ENCODE peak calls at places on chromosome 2, in eight cellular contexts. C is pancreas, A is body of pancreas, K is neural progenitor cell, T is ovary, J is astrocyte, X is tibial nerve, P is HCT116. N is an unnamed sample.

GRCh38 chr2:203706403-203706802 is at the start of gene CD28:
- DNase-seq in A (no peak), T (no peak), P (no peak), C (no peak), J (no peak), X (no peak), K (no peak), N (no peak)

GRCh38 chr2:132557694-132558093 is 112.3 kb downstream of the LYPD1 start:
- DNase-seq in X (no peak), J (no peak), K (no peak), C (no peak), A (no peak), T (no peak), P (no peak), N (no peak)

GRCh38 chr2:154338359-154338967 is 360.0 kb upstream of the KCNJ3 start:
- DNase-seq in K (peak; percentile 8), T (no peak), C (no peak), P (no peak), J (no peak), X (no peak), A (no peak), N (no peak)

GRCh38 chr2:162111958-162112850 is 38.2 kb upstream of the DPP4 start:
- DNase-seq in K (no peak), T (no peak), A (no peak), C (no peak), X (no peak), P (no peak), J (no peak), N (no peak)

GRCh38 chr2:42139141-42139540 is 30.0 kb upstream of the EML4 start:
- DNase-seq in C (no peak), X (no peak), J (peak; percentile 54), T (no peak), P (no peak), K (no peak), A (no peak), N (no peak)

GRCh38 chr2:159497857-159498256 is 118.5 kb downstream of the BAZ2B start:
- DNase-seq in A (no peak), C (no peak), T (no peak), J (no peak), P (peak; percentile 13), K (no peak), X (no peak), N (no peak)

GRCh38 chr2:217489145-217489960 is 513.4 kb downstream of the TNS1 start:
- DNase-seq in P (no peak), K (peak; percentile 31), C (peak; percentile 24), A (no peak), J (peak; percentile 74), T (no peak), X (no peak), N (no peak)

GRCh38 chr2:191115391-191115790 is 35.4 kb downstream of the STAT4 start:
- DNase-seq in T (no peak), J (peak; percentile 43), X (no peak), C (no peak), A (no peak), K (no peak), P (no peak), N (peak; percentile 23)

GRCh38 chr2:9002637-9003365 is 683 bp downstream of the MBOAT2 start:
- DNase-seq in J (no peak), T (peak; percentile 51), A (peak; percentile 13), X (no peak), K (peak; percentile 56), C (no peak), P (no peak), N (no peak)

GRCh38 chr2:106978647-106979046 is 92.7 kb upstream of the ST6GAL2 start:
- DNase-seq in C (no peak), J (no peak), X (no peak), K (no peak), T (no peak), A (no peak), P (no peak), N (no peak)

GRCh38 chr2:28750316-28751101 is 1.1 kb upstream of the PPP1CB start:
- DNase-seq in J (peak; percentile 75), P (no peak), C (no peak), K (no peak), T (no peak), A (peak; percentile 22), X (no peak), N (peak; percentile 32)

GRCh38 chr2:124024491-124025348 is at the start of gene CNTNAP5:
- DNase-seq in J (peak; percentile 1), K (peak; percentile 95), X (no peak), T (peak; percentile 22), A (peak; percentile 64), C (peak; percentile 85), P (no peak), N (peak; percentile 1)

GRCh38 chr2:160308915-160309314 is 108.8 kb upstream of the ITGB6 start:
- DNase-seq in C (no peak), K (no peak), P (no peak), J (peak; percentile 95), A (no peak), T (no peak), X (no peak), N (peak; percentile 65)

GRCh38 chr2:98385050-98385699 is 38.9 kb downstream of the CNGA3 start:
- DNase-seq in C (peak; percentile 82), A (peak; percentile 75), P (peak; percentile 60), K (peak; percentile 88), X (peak; percentile 36), J (peak; percentile 26), T (peak; percentile 78), N (peak; percentile 18)

GRCh38 chr2:127104166-127104660 is 2.7 kb downstream of the BIN1 start:
- DNase-seq in X (no peak), C (no peak), K (no peak), T (peak; percentile 23), J (no peak), A (no peak), P (no peak), N (no peak)

GRCh38 chr2:216151313-216152030 is 42.3 kb downstream of the XRCC5 start:
- DNase-seq in X (no peak), T (no peak), K (no peak), P (no peak), J (no peak), A (no peak), C (no peak), N (peak; percentile 59)

GRCh38 chr2:145864501-145864900 is 1344.6 kb upstream of the ZEB2 start:
- DNase-seq in K (no peak), J (no peak), P (no peak), C (no peak), A (no peak), T (no peak), X (no peak), N (no peak)

GRCh38 chr2:24456610-24457556 is 34.2 kb upstream of the NCOA1 start:
- DNase-seq in C (no peak), X (peak; percentile 43), K (no peak), J (peak; percentile 73), A (no peak), T (peak; percentile 76), P (peak; percentile 21), N (peak; percentile 61)

DNA sequence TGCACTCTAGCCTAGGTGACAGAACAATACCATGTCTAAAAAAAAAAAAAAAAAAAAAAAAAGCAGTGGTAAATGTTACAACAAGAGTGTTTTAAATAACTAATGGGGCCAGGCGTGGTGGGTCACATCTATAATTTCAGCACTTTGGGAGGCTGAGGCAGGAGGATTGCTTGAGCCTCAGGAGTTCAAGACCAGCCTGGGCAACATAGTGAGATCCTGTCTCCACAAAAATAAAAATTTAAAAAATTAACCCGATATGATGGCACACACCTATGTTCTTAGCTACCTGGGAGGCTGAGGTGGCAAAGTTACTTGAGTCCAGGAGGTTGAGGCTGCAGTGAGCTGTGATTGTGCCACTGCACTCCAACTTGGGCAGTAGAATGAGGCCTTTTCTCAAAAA is 37.1 kb downstream of the PAPOLG start:
- DNase-seq in J (no peak), K (no peak), T (no peak), A (no peak), C (no peak), P (no peak), X (no peak), N (no peak)
- H3K36me3 ChIP-seq in J (peaks cover 32% of the 10 kb centered on the region), K (peaks cover 36% of the 10 kb centered on the region), T (no peaks in the 10 kb centered on the region), A (peaks cover 20% of the 10 kb centered on the region), C (peaks cover 5% of the 10 kb centered on the region), P (peaks cover 33% of the 10 kb centered on the region), X (no peaks in the 10 kb centered on the region), N (no peaks in the 10 kb centered on the region)

GRCh38 chr2:232981767-232982360 is 31.2 kb downstream of the NGEF start:
- DNase-seq in T (no peak), A (no peak), K (no peak), J (no peak), C (no peak), X (no peak), P (no peak), N (no peak)
- TF ChIP-seq CTCF in T (no peak), A (no peak), K (no peak), J (no peak), C (no peak), X (no peak), P (peak; percentile 36), N (no peak)

GRCh38 chr2:99399795-99400194 is 62.6 kb downstream of the EIF5B start:
- DNase-seq in J (no peak), K (no peak), T (no peak), P (no peak), X (no peak), C (no peak), A (no peak), N (no peak)
- H3K36me3 ChIP-seq in J (peaks cover 82% of the 10 kb centered on the region), K (peaks cover 23% of the 10 kb centered on the region), T (no peaks in the 10 kb centered on the region), P (peaks cover 72% of the 10 kb centered on the region), X (no peaks in the 10 kb centered on the region), C (peaks cover 42% of the 10 kb centered on the region), A (peaks cover 41% of the 10 kb centered on the region), N (peaks cover 7% of the 10 kb centered on the region)

GRCh38 chr2:15838481-15838880 is 101.9 kb upstream of the MYCN start:
- DNase-seq in C (no peak), X (no peak), P (no peak), T (no peak), K (no peak), A (no peak), J (no peak), N (no peak)

GRCh38 chr2:15840173-15840572 is 100.2 kb upstream of the MYCN start:
- DNase-seq in J (no peak), X (no peak), P (no peak), K (no peak), A (no peak), T (no peak), C (no peak), N (peak; percentile 9)

GRCh38 chr2:15841776-15842554 is 98.4 kb upstream of the MYCN start:
- DNase-seq in P (no peak), T (no peak), A (no peak), X (no peak), K (no peak), C (no peak), J (no peak), N (no peak)

GRCh38 chr2:15840969-15841368 is 99.4 kb upstream of the MYCN start:
- DNase-seq in P (no peak), C (no peak), J (no peak), A (no peak), K (no peak), X (no peak), T (no peak), N (no peak)

DNA sequence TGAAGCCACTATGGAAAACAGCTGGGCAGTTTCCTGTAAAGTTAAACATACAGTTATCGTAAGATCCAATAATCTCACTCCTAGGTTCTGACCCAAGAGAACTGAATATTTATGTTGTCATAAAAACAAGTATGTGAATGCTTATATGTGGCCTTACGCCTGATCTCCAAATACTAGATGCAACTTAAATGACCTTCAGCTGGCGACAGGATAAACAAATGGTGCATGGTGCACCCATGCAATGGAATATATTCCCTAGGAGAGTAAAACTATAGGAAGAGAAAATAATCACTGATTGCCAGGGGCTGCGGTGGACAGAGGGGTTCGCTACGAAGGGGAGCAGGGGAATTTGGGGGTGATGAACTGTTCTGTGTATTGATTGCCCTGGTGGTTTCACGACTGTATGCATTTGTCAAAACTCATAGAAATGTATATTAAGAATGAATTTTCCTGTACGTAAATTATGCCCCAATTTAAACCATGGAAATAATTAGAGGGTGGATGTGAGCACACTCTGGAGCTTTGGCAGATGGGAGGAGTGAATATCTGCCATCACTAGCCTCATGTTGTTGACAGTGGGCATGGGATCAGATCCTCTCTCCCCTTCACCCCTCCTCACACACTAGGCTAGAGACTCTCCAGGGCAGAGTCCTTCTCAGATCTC is 100.8 kb upstream of the MYCN start:
- DNase-seq in T (no peak), K (no peak), C (no peak), J (no peak), X (no peak), A (no peak), P (no peak), N (no peak)
- TF ChIP-seq CTCF in T (no peak), K (no peak), C (no peak), J (no peak), X (no peak), A (no peak), P (no peak), N (no peak)

N was measured in kidney epithelial cell.